ENCODE peak calls at places on chromosomes 3 and 15, in four cellular contexts. L is hepatocyte, G is A549, B is Panc1. S is an unnamed sample.

GRCh38 chr15:37221671-37222207 is 121.4 kb upstream of the MEIS2 start:
- DNase-seq in G (no peak), L (no peak), B (no peak), S (no peak)

GRCh38 chr15:76642671-76643070 is 262.5 kb downstream of the SCAPER start:
- DNase-seq in B (no peak), L (no peak), G (no peak), S (no peak)

GRCh38 chr15:101029971-101030661 is 111.0 kb downstream of the LRRK1 start:
- DNase-seq in G (no peak), L (no peak), B (no peak), S (no peak)

GRCh38 chr3:71487418-71487817 is 96.1 kb downstream of the FOXP1 start:
- DNase-seq in L (no peak), B (no peak), G (no peak), S (no peak)

GRCh38 chr3:140771030-140771677 is 93.3 kb downstream of the TRIM42 start:
- DNase-seq in B (no peak), G (no peak), L (no peak), S (no peak)

GRCh38 chr3:58568572-58569286 is 8.5 kb downstream of the FAM107A start:
- DNase-seq in L (peak; percentile 76), B (no peak), G (peak; percentile 56), S (peak; percentile 60)

GRCh38 chr3:152909180-152909883 is 74.4 kb downstream of the P2RY1 start:
- DNase-seq in L (peak; percentile 12), B (no peak), G (peak; percentile 62), S (peak; percentile 19)

GRCh38 chr15:88995449-88995848 is 82.3 kb upstream of the MFGE8 start:
- DNase-seq in B (no peak), G (peak; percentile 60), L (peak; percentile 55), S (peak; percentile 16)

GRCh38 chr3:138011722-138012121 is 1.8 kb downstream of the CLDN18 start:
- DNase-seq in G (no peak), L (no peak), B (no peak), S (no peak)

GRCh38 chr15:43511012-43511885 is 6.2 kb upstream of the MAP1A start:
- DNase-seq in L (peak; percentile 49), G (peak; percentile 52), B (no peak), S (peak; percentile 50)

GRCh38 chr3:78086150-78086549 is 1046.3 kb downstream of the ROBO2 start:
- DNase-seq in L (no peak), G (peak; percentile 2), B (no peak), S (no peak)

GRCh38 chr3:39398700-39399099 is 7.8 kb upstream of the RPSA start:
- DNase-seq in G (no peak), B (no peak), L (no peak), S (no peak)

GRCh38 chr15:93087825-93088199 is 1.2 kb downstream of the RGMA start:
- DNase-seq in B (peak; percentile 33), G (peak; percentile 72), L (peak; percentile 73), S (peak; percentile 83)

GRCh38 chr3:131217296-131217741 is 164.3 kb upstream of the NUDT16 start:
- DNase-seq in B (no peak), G (peak; percentile 52), L (peak; percentile 13), S (peak; percentile 62)

GRCh38 chr3:62589078-62589477 is 215.7 kb upstream of the FEZF2 start:
- DNase-seq in B (no peak), G (no peak), L (no peak), S (no peak)

GRCh38 chr3:106728315-106728821 is 648.9 kb upstream of the CCDC54 start:
- DNase-seq in B (peak; percentile 72), L (no peak), G (peak; percentile 59), S (peak; percentile 85)

GRCh38 chr3:65285956-65286355 is 598.2 kb upstream of the ADAMTS9 start:
- DNase-seq in B (no peak), L (no peak), G (no peak), S (no peak)

GRCh38 chr3:156455839-156456238 is 99.1 kb downstream of the SSR3 start:
- DNase-seq in L (no peak), B (no peak), G (peak; percentile 5), S (no peak)

GRCh38 chr15:59191855-59192237 is 14.8 kb upstream of the LDHAL6B start:
- DNase-seq in G (peak; percentile 86), B (no peak), L (peak; percentile 65), S (peak; percentile 16)

GRCh38 chr15:91156175-91156726 is 56.2 kb downstream of the SV2B start:
- DNase-seq in B (no peak), L (no peak), G (no peak), S (no peak)

GRCh38 chr3:134228035-134228434 is 22.6 kb downstream of the RYK start:
- DNase-seq in G (no peak), L (no peak), B (no peak), S (no peak)

GRCh38 chr3:24740367-24740766 is 245.7 kb upstream of the THRB start:
- DNase-seq in B (no peak), L (no peak), G (no peak), S (no peak)

GRCh38 chr15:73746883-73747282 is 6.3 kb downstream of the INSYN1 start:
- DNase-seq in G (no peak), B (no peak), L (no peak), S (no peak)

GRCh38 chr3:46484388-46484787 is 13.4 kb upstream of the RTP3 start:
- DNase-seq in G (no peak), L (peak; percentile 2), B (no peak), S (no peak)

GRCh38 chr15:90557147-90557546 is 27.4 kb downstream of the CRTC3 start:
- DNase-seq in B (no peak), G (no peak), L (no peak), S (no peak)

GRCh38 chr3:101813817-101814440 is 34.9 kb downstream of the NXPE3 start:
- DNase-seq in L (peak; percentile 50), B (no peak), G (peak; percentile 22), S (peak; percentile 81)

GRCh38 chr15:60412807-60413597 is 15.2 kb upstream of the ANXA2 start:
- DNase-seq in B (no peak), G (no peak), L (no peak), S (no peak)

GRCh38 chr3:53941174-53941573 is 49.5 kb upstream of the SELENOK start:
- DNase-seq in G (peak; percentile 2), B (no peak), L (no peak), S (peak; percentile 53)

GRCh38 chr3:48215466-48215865 is 7.8 kb upstream of the CAMP start:
- DNase-seq in B (no peak), L (peak; percentile 40), G (no peak), S (no peak)

GRCh38 chr15:84714816-84715215 is 1.1 kb downstream of the SEC11A start:
- DNase-seq in L (no peak), B (no peak), G (no peak), S (no peak)

GRCh38 chr15:84716036-84716732 is at the start of gene SEC11A:
- DNase-seq in L (peak; percentile 96), G (peak; percentile 98), B (peak; percentile 91), S (peak; percentile 97)

GRCh38 chr15:84715442-84716035 is 400 bp downstream of the SEC11A start:
- DNase-seq in G (peak; percentile 45), L (peak; percentile 59), B (no peak), S (peak; percentile 50)

DNA sequence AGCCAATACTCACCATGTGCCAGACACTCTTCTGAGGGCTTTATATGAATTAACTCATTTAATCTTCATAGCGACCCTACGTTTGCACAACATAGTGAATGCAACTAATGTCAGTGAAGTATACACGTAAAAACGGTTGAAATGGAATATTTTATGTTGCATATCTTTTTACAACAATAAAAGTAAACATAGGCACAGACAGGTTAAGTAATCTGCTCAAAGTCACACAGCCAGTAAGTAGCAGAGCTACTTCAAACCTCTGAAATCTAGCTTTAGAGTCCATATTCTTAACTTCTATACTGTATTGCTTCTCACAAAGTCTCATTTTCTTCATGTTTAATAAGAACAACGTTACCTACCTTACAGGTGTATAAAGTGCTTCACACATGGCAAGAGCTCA is 1.6 kb downstream of the SEC11A start:
- DNase-seq in L (no peak), B (no peak), G (no peak), S (no peak)
- H3K4me3 ChIP-seq in L (peak overlapping the region; percentile 76), B (peak overlapping the region; percentile 92), G (peak overlapping the region; percentile 91), S (peak overlapping the region; percentile 98)

GRCh38 chr3:88031543-88032148 is 27.2 kb downstream of the CGGBP1 start:
- DNase-seq in L (no peak), B (peak; percentile 24), G (no peak), S (peak; percentile 24)

GRCh38 chr3:88033806-88034205 is 25.0 kb downstream of the CGGBP1 start:
- DNase-seq in B (no peak), L (no peak), G (no peak), S (no peak)

GRCh38 chr3:88032245-88032644 is 26.6 kb downstream of the CGGBP1 start:
- DNase-seq in B (no peak), G (no peak), L (no peak), S (no peak)

GRCh38 chr3:88033088-88033487 is 25.7 kb downstream of the CGGBP1 start:
- DNase-seq in G (no peak), B (no peak), L (no peak), S (no peak)

DNA sequence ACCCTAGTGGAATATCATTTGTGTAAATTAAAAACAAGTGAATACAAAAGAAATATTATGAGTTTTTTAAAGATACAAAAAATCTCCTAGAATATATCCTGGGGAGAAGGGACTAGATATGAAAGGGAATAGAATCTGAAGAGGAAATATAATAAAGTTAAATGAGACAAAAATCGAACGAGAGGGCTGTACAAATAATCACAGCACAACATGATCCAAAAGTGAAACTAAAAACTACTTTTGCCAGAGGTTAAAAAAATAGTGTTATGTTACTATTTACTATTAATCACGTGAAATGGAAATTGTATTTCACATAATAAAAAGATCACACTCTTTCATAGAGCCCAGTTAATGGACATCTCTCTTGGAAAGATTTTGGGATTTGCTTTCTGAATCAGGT is 28.6 kb downstream of the CGGBP1 start:
- DNase-seq in G (no peak), L (no peak), B (no peak), S (no peak)
- H3K4me3 ChIP-seq in G (no peak overlapping the region), L (no peak overlapping the region), B (no peak overlapping the region), S (no peak overlapping the region)

GRCh38 chr3:195809796-195810454 is 1.8 kb downstream of the MUC4 start:
- DNase-seq in L (peak; percentile 10), B (no peak), G (no peak), S (no peak)
- H3K4me3 ChIP-seq in L (no peak overlapping the region), B (no peak overlapping the region), G (no peak overlapping the region), S (no peak overlapping the region)

DNA sequence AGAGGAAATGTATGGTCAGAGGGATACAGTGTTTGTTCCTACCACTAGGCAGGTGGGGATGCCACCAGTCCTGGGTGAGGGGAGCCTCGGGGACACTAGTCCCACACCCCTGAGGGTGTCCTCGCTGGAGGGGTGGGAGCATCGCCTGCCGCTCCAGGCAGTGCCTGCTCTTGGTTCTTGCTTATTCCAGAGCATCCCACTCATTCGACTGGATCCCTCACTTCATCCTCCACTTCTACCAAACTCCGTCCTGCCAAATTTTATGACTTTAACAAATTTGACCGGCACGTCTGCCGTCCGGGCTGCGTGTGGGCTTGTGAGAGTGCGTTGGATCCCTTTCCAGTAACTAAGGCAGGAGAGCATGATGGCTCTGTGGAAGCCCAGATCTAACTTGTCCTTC is 34.8 kb downstream of the MGLL start:
- DNase-seq in G (no peak), L (no peak), B (no peak), S (no peak)
- H3K4me3 ChIP-seq in G (no peak overlapping the region), L (no peak overlapping the region), B (no peak overlapping the region), S (no peak overlapping the region)

GRCh38 chr3:125433091-125433534 is 58.0 kb upstream of the ZNF148 start:
- DNase-seq in B (no peak), G (no peak), L (no peak), S (no peak)
- H3K4me3 ChIP-seq in B (no peak overlapping the region), G (no peak overlapping the region), L (no peak overlapping the region), S (no peak overlapping the region)

S was measured in A673.